ENCODE peak calls at places on chromosomes 1 and 21, in six cellular contexts. One of them, this sample, is unnamed.

GRCh38 chr1:8598060-8598724 is 219.2 kb downstream of the RERE start:
- DNase-seq in ovary: peak; percentile 37
- DNase-seq in GM12892: no peak
- DNase-seq in NB4: no peak
- DNase-seq in IMR-90: peak; percentile 78
- DNase-seq in tibial nerve: no peak
- DNase-seq in this sample: no peak

GRCh38 chr1:232542633-232543032 is 87.3 kb downstream of the SIPA1L2 start:
- DNase-seq in ovary: no peak
- DNase-seq in GM12892: no peak
- DNase-seq in NB4: no peak
- DNase-seq in IMR-90: no peak
- DNase-seq in tibial nerve: no peak
- DNase-seq in this sample: no peak

GRCh38 chr1:57897581-57897980 is 473.7 kb upstream of the DAB1 start:
- DNase-seq in ovary: no peak
- DNase-seq in GM12892: no peak
- DNase-seq in NB4: no peak
- DNase-seq in IMR-90: no peak
- DNase-seq in tibial nerve: no peak
- DNase-seq in this sample: no peak

GRCh38 chr1:73593804-73594203 is 604.2 kb downstream of the LRRIQ3 start:
- DNase-seq in ovary: no peak
- DNase-seq in GM12892: no peak
- DNase-seq in NB4: no peak
- DNase-seq in IMR-90: no peak
- DNase-seq in tibial nerve: no peak
- DNase-seq in this sample: no peak

GRCh38 chr1:6272476-6273270 is 11.8 kb upstream of the GPR153 start:
- DNase-seq in ovary: no peak
- DNase-seq in GM12892: no peak
- DNase-seq in NB4: no peak
- DNase-seq in IMR-90: no peak
- DNase-seq in tibial nerve: no peak
- DNase-seq in this sample: no peak

GRCh38 chr1:161166669-161167548 is 683 bp downstream of the PPOX start:
- DNase-seq in ovary: no peak
- DNase-seq in GM12892: no peak
- DNase-seq in NB4: peak; percentile 41
- DNase-seq in IMR-90: no peak
- DNase-seq in tibial nerve: no peak
- DNase-seq in this sample: no peak

GRCh38 chr1:82323144-82323543 is 522.4 kb downstream of the ADGRL2 start:
- DNase-seq in ovary: no peak
- DNase-seq in GM12892: no peak
- DNase-seq in NB4: no peak
- DNase-seq in IMR-90: no peak
- DNase-seq in tibial nerve: no peak
- DNase-seq in this sample: no peak

GRCh38 chr1:12601690-12602632 is 16.0 kb downstream of the DHRS3 start:
- DNase-seq in ovary: peak; percentile 60
- DNase-seq in GM12892: no peak
- DNase-seq in NB4: peak; percentile 40
- DNase-seq in IMR-90: peak; percentile 97
- DNase-seq in tibial nerve: no peak
- DNase-seq in this sample: no peak

GRCh38 chr1:87393437-87394085 is 64.9 kb downstream of the LMO4 start:
- DNase-seq in ovary: no peak
- DNase-seq in GM12892: no peak
- DNase-seq in NB4: no peak
- DNase-seq in IMR-90: no peak
- DNase-seq in tibial nerve: no peak
- DNase-seq in this sample: no peak

GRCh38 chr21:37365657-37366487 is 701 bp upstream of the DYRK1A start:
- DNase-seq in ovary: peak; percentile 67
- DNase-seq in GM12892: no peak
- DNase-seq in NB4: peak; percentile 68
- DNase-seq in IMR-90: peak; percentile 45
- DNase-seq in tibial nerve: peak; percentile 34
- DNase-seq in this sample: peak; percentile 93

GRCh38 chr1:54547601-54548388 is at the start of gene ACOT11:
- DNase-seq in ovary: peak; percentile 95
- DNase-seq in GM12892: no peak
- DNase-seq in NB4: no peak
- DNase-seq in IMR-90: peak; percentile 66
- DNase-seq in tibial nerve: peak; percentile 64
- DNase-seq in this sample: no peak

GRCh38 chr1:117534995-117535467 is 70.8 kb upstream of the TENT5C start:
- DNase-seq in ovary: peak; percentile 18
- DNase-seq in GM12892: peak; percentile 21
- DNase-seq in NB4: peak; percentile 78
- DNase-seq in IMR-90: peak; percentile 72
- DNase-seq in tibial nerve: no peak
- DNase-seq in this sample: no peak

GRCh38 chr1:33086384-33086850 is 5.5 kb downstream of the AZIN2 start:
- DNase-seq in ovary: peak; percentile 65
- DNase-seq in GM12892: no peak
- DNase-seq in NB4: peak; percentile 77
- DNase-seq in IMR-90: peak; percentile 78
- DNase-seq in tibial nerve: peak; percentile 62
- DNase-seq in this sample: peak; percentile 91

GRCh38 chr1:178389441-178389840 is 107.3 kb downstream of the CLEC20A start:
- DNase-seq in ovary: no peak
- DNase-seq in GM12892: no peak
- DNase-seq in NB4: no peak
- DNase-seq in IMR-90: peak; percentile 47
- DNase-seq in tibial nerve: no peak
- DNase-seq in this sample: no peak

GRCh38 chr21:44653656-44654575 is 543 bp downstream of the KRTAP12-4 start:
- DNase-seq in ovary: no peak
- DNase-seq in GM12892: no peak
- DNase-seq in NB4: no peak
- DNase-seq in IMR-90: no peak
- DNase-seq in tibial nerve: no peak
- DNase-seq in this sample: no peak

GRCh38 chr1:166379447-166379846 is 212.6 kb upstream of the FAM78B start:
- DNase-seq in ovary: no peak
- DNase-seq in GM12892: no peak
- DNase-seq in NB4: no peak
- DNase-seq in IMR-90: no peak
- DNase-seq in tibial nerve: no peak
- DNase-seq in this sample: no peak

GRCh38 chr1:94069649-94070285 is 51.2 kb downstream of the ABCA4 start:
- DNase-seq in ovary: no peak
- DNase-seq in GM12892: no peak
- DNase-seq in NB4: no peak
- DNase-seq in IMR-90: peak; percentile 31
- DNase-seq in tibial nerve: no peak
- DNase-seq in this sample: no peak

GRCh38 chr1:232655041-232655745 is 25.3 kb upstream of the SIPA1L2 start:
- DNase-seq in ovary: no peak
- DNase-seq in GM12892: no peak
- DNase-seq in NB4: peak; percentile 60
- DNase-seq in IMR-90: no peak
- DNase-seq in tibial nerve: no peak
- DNase-seq in this sample: no peak

GRCh38 chr21:43865471-43866181 is 603 bp downstream of the AGPAT3 start:
- DNase-seq in ovary: peak; percentile 51
- DNase-seq in GM12892: peak; percentile 76
- DNase-seq in NB4: peak; percentile 54
- DNase-seq in IMR-90: peak; percentile 15
- DNase-seq in tibial nerve: no peak
- DNase-seq in this sample: no peak

DNA sequence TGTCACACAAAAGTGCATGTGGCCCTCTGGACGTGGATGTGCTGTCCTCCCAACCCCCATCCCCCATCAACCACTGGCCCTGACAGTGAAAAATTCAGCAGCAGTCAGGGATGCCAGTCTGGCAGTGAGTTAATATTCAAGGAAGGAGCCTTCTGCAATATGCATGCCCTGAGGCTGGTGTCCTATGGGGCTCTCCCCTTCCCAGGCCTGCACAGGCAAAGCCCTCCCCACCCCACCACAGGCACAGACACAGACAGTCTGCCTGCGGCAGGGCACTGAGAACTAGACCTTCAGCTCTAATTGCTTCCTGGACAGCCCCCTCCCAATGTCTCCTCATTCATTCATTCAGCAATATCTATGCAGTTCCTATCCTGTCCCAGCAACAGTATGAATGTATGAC is 14.7 kb upstream of the COL16A1 start:
- DNase-seq in ovary: no peak
- DNase-seq in GM12892: no peak
- DNase-seq in NB4: no peak
- DNase-seq in IMR-90: no peak
- DNase-seq in tibial nerve: no peak
- DNase-seq in this sample: no peak
- TF ChIP-seq POLR2A in ovary: no peak
- TF ChIP-seq POLR2A in GM12892: no peak
- TF ChIP-seq POLR2A in NB4: no peak
- TF ChIP-seq POLR2A in IMR-90: no peak
- TF ChIP-seq POLR2A in tibial nerve: no peak
- TF ChIP-seq POLR2A in this sample: no peak

GRCh38 chr1:42680921-42681683 is 1.1 kb upstream of the YBX1 start:
- DNase-seq in ovary: no peak
- DNase-seq in GM12892: no peak
- DNase-seq in NB4: peak; percentile 56
- DNase-seq in IMR-90: no peak
- DNase-seq in tibial nerve: no peak
- DNase-seq in this sample: no peak

GRCh38 chr1:42680045-42680444 is 2.2 kb upstream of the YBX1 start:
- DNase-seq in ovary: no peak
- DNase-seq in GM12892: no peak
- DNase-seq in NB4: peak; percentile 46
- DNase-seq in IMR-90: no peak
- DNase-seq in tibial nerve: no peak
- DNase-seq in this sample: no peak

GRCh38 chr1:42684139-42684538 is 1.9 kb downstream of the YBX1 start:
- DNase-seq in ovary: no peak
- DNase-seq in GM12892: no peak
- DNase-seq in NB4: peak; percentile 76
- DNase-seq in IMR-90: peak; percentile 16
- DNase-seq in tibial nerve: no peak
- DNase-seq in this sample: no peak

GRCh38 chr1:42682739-42683529 is 716 bp downstream of the YBX1 start:
- DNase-seq in ovary: peak; percentile 70
- DNase-seq in GM12892: peak; percentile 56
- DNase-seq in NB4: peak; percentile 84
- DNase-seq in IMR-90: peak; percentile 69
- DNase-seq in tibial nerve: peak; percentile 50
- DNase-seq in this sample: peak; percentile 93

GRCh38 chr1:42681771-42682483 is at the start of gene YBX1:
- DNase-seq in ovary: peak; percentile 96
- DNase-seq in GM12892: peak; percentile 84
- DNase-seq in NB4: peak; percentile 98
- DNase-seq in IMR-90: peak; percentile 99
- DNase-seq in tibial nerve: peak; percentile 94
- DNase-seq in this sample: peak; percentile 99
- TF ChIP-seq POLR2A in ovary: peak; percentile 72
- TF ChIP-seq POLR2A in GM12892: peak; percentile 85
- TF ChIP-seq POLR2A in NB4: peak; percentile 62
- TF ChIP-seq POLR2A in IMR-90: peak; percentile 73
- TF ChIP-seq POLR2A in tibial nerve: peak; percentile 67
- TF ChIP-seq POLR2A in this sample: no peak

GRCh38 chr1:115099693-115100050 is 10.4 kb upstream of the TSPAN2 start:
- DNase-seq in ovary: no peak
- DNase-seq in GM12892: no peak
- DNase-seq in NB4: no peak
- DNase-seq in IMR-90: no peak
- DNase-seq in tibial nerve: no peak
- DNase-seq in this sample: no peak

DNA sequence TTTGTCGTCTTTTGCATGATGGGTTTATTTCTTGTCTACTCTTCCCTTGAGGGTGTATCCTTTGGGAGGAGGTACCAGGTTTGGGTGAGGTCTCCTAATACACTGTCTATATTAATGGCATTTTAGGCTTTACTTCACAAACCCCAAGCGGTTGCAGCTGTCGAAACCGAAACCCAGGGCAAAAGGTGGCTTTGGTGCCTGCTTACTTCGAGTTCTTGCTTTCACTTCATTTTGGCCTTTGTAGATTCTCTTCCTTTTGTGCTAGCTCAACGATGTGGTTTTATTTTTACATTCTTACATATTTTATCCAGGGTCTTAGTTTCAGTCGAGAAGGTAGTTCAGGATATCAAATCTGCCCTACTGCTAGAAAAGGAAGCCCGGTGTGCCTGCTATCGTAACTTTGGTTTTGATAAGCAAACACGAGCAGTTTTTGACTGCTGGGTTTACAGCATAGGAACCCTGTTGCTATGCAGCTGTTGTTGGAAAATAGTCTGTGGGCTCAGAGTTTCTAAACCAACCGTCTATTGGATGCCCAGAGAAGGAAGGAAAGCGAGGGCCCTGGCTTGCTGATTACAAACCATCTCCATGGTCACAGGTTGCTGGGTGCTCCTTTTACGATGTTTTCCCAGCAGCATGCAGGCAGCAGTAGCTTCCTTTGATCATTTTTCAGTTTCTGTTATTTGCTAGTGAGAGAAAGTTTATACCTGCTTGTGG is 9.8 kb upstream of the TSPAN2 start:
- DNase-seq in ovary: no peak
- DNase-seq in GM12892: no peak
- DNase-seq in NB4: peak; percentile 79
- DNase-seq in IMR-90: peak; percentile 26
- DNase-seq in tibial nerve: no peak
- DNase-seq in this sample: no peak
- TF ChIP-seq POLR2A in ovary: no peak
- TF ChIP-seq POLR2A in GM12892: no peak
- TF ChIP-seq POLR2A in NB4: peak; percentile 28
- TF ChIP-seq POLR2A in IMR-90: no peak
- TF ChIP-seq POLR2A in tibial nerve: no peak
- TF ChIP-seq POLR2A in this sample: no peak

GRCh38 chr21:41711416-41712023 is 55.3 kb downstream of the RIPK4 start:
- DNase-seq in ovary: no peak
- DNase-seq in GM12892: no peak
- DNase-seq in NB4: no peak
- DNase-seq in IMR-90: no peak
- DNase-seq in tibial nerve: no peak
- DNase-seq in this sample: no peak
- TF ChIP-seq POLR2A in ovary: no peak
- TF ChIP-seq POLR2A in GM12892: no peak
- TF ChIP-seq POLR2A in NB4: no peak
- TF ChIP-seq POLR2A in IMR-90: no peak
- TF ChIP-seq POLR2A in tibial nerve: no peak
- TF ChIP-seq POLR2A in this sample: no peak

GRCh38 chr1:68285046-68285445 is 52.7 kb upstream of the WLS start:
- DNase-seq in ovary: no peak
- DNase-seq in GM12892: no peak
- DNase-seq in NB4: no peak
- DNase-seq in IMR-90: no peak
- DNase-seq in tibial nerve: no peak
- DNase-seq in this sample: no peak
- TF ChIP-seq POLR2A in ovary: no peak
- TF ChIP-seq POLR2A in GM12892: no peak
- TF ChIP-seq POLR2A in NB4: no peak
- TF ChIP-seq POLR2A in IMR-90: no peak
- TF ChIP-seq POLR2A in tibial nerve: no peak
- TF ChIP-seq POLR2A in this sample: no peak

GRCh38 chr1:1435094-1435903 is at the start of gene VWA1:
- DNase-seq in ovary: peak; percentile 74
- DNase-seq in GM12892: peak; percentile 93
- DNase-seq in NB4: no peak
- DNase-seq in IMR-90: peak; percentile 58
- DNase-seq in tibial nerve: no peak
- DNase-seq in this sample: no peak
- TF ChIP-seq POLR2A in ovary: no peak
- TF ChIP-seq POLR2A in GM12892: no peak
- TF ChIP-seq POLR2A in NB4: no peak
- TF ChIP-seq POLR2A in IMR-90: no peak
- TF ChIP-seq POLR2A in tibial nerve: no peak
- TF ChIP-seq POLR2A in this sample: no peak

GRCh38 chr21:33266050-33266783 is at the start of gene IL10RB:
- DNase-seq in ovary: peak; percentile 62
- DNase-seq in GM12892: peak; percentile 74
- DNase-seq in NB4: peak; percentile 83
- DNase-seq in IMR-90: peak; percentile 39
- DNase-seq in tibial nerve: peak; percentile 58
- DNase-seq in this sample: peak; percentile 92
- TF ChIP-seq POLR2A in ovary: peak; percentile 48
- TF ChIP-seq POLR2A in GM12892: peak; percentile 66
- TF ChIP-seq POLR2A in NB4: peak; percentile 52
- TF ChIP-seq POLR2A in IMR-90: peak; percentile 45
- TF ChIP-seq POLR2A in tibial nerve: no peak
- TF ChIP-seq POLR2A in this sample: no peak